ENCODE peak calls at places on chromosomes 12 and 14, in seven cellular contexts. H, E, V, A, F, C and S are unnamed samples.

GRCh38 chr12:45409966-45410365 is 194.1 kb downstream of the ANO6 start:
- DNase-seq in H (no peak), E (no peak), V (no peak), A (no peak), F (no peak), C (no peak), S (no peak)

GRCh38 chr12:109539508-109539907 is 33.8 kb downstream of the MMAB start:
- DNase-seq in H (peak; percentile 45), E (no peak), V (no peak), A (no peak), F (no peak), C (no peak), S (no peak)

GRCh38 chr14:69963966-69964365 is 84.8 kb downstream of the SMOC1 start:
- DNase-seq in H (no peak), E (no peak), V (no peak), A (no peak), F (no peak), C (no peak), S (no peak)

GRCh38 chr12:26100966-26101744 is 23.7 kb downstream of the BHLHE41 start:
- DNase-seq in H (no peak), E (peak; percentile 93), V (no peak), A (no peak), F (no peak), C (no peak), S (no peak)

GRCh38 chr12:3490848-3491382 is at the start of gene PRMT8:
- DNase-seq in H (no peak), E (peak; percentile 61), V (no peak), A (no peak), F (no peak), C (no peak), S (no peak)

GRCh38 chr12:111163422-111163821 is 205.5 kb downstream of the PHETA1 start:
- DNase-seq in H (no peak), E (no peak), V (no peak), A (no peak), F (no peak), C (no peak), S (no peak)

GRCh38 chr12:66132408-66132807 is 1.9 kb upstream of the LLPH start:
- DNase-seq in H (peak; percentile 32), E (no peak), V (peak; percentile 87), A (no peak), F (no peak), C (no peak), S (no peak)

GRCh38 chr14:61584258-61584657 is 111.1 kb upstream of the HIF1A start:
- DNase-seq in H (no peak), E (no peak), V (no peak), A (no peak), F (no peak), C (no peak), S (no peak)

GRCh38 chr12:29225834-29226233 is 76.8 kb downstream of the FAR2 start:
- DNase-seq in H (no peak), E (no peak), V (no peak), A (no peak), F (no peak), C (no peak), S (no peak)

GRCh38 chr12:70982991-70983390 is 62.5 kb upstream of the PTPRR start:
- DNase-seq in H (no peak), E (no peak), V (peak; percentile 24), A (no peak), F (no peak), C (no peak), S (no peak)

GRCh38 chr14:92568621-92569479 is 55.3 kb downstream of the RIN3 start:
- DNase-seq in H (no peak), E (no peak), V (no peak), A (peak; percentile 52), F (no peak), C (no peak), S (peak; percentile 77)

GRCh38 chr14:49593016-49593415 is 5.7 kb upstream of the LRR1 start:
- DNase-seq in H (no peak), E (no peak), V (no peak), A (no peak), F (no peak), C (no peak), S (no peak)

GRCh38 chr12:46368684-46369083 is 3.9 kb downstream of the SLC38A2 start:
- DNase-seq in H (no peak), E (no peak), V (no peak), A (no peak), F (no peak), C (no peak), S (no peak)

GRCh38 chr12:82852529-82852928 is 165.8 kb downstream of the TMTC2 start:
- DNase-seq in H (no peak), E (no peak), V (no peak), A (no peak), F (no peak), C (no peak), S (peak; percentile 17)

GRCh38 chr14:100569734-100570251 is 17.4 kb downstream of the BEGAIN start:
- DNase-seq in H (no peak), E (no peak), V (no peak), A (no peak), F (no peak), C (no peak), S (no peak)

GRCh38 chr14:23629831-23630396 is 6.2 kb upstream of the DHRS2 start:
- DNase-seq in H (no peak), E (no peak), V (peak; percentile 3), A (no peak), F (no peak), C (no peak), S (no peak)

GRCh38 chr12:31011746-31012567 is 61.7 kb upstream of the DDX11 start:
- DNase-seq in H (no peak), E (no peak), V (no peak), A (no peak), F (no peak), C (no peak), S (no peak)

GRCh38 chr14:39097159-39097558 is 5.9 kb downstream of the SEC23A start:
- DNase-seq in H (no peak), E (no peak), V (peak; percentile 93), A (no peak), F (no peak), C (no peak), S (no peak)

GRCh38 chr12:116426391-116427136 is 132.6 kb upstream of the MAP1LC3B2 start:
- DNase-seq in H (peak; percentile 92), E (no peak), V (peak; percentile 88), A (no peak), F (no peak), C (no peak), S (no peak)

GRCh38 chr14:92997343-92998061 is 74.6 kb downstream of the CHGA start:
- DNase-seq in H (no peak), E (no peak), V (no peak), A (no peak), F (peak; percentile 57), C (no peak), S (no peak)

GRCh38 chr14:68211421-68211820 is 391.8 kb downstream of the RAD51B start:
- DNase-seq in H (no peak), E (no peak), V (no peak), A (no peak), F (no peak), C (no peak), S (no peak)

GRCh38 chr14:28681681-28682080 is 84.9 kb upstream of the FOXG1 start:
- DNase-seq in H (no peak), E (no peak), V (no peak), A (no peak), F (no peak), C (no peak), S (no peak)

GRCh38 chr14:68949236-68949965 is 29.7 kb downstream of the ACTN1 start:
- DNase-seq in H (no peak), E (no peak), V (no peak), A (no peak), F (no peak), C (no peak), S (no peak)

GRCh38 chr12:48557919-48558318 is 11.9 kb downstream of the LALBA start:
- DNase-seq in H (no peak), E (no peak), V (no peak), A (no peak), F (no peak), C (no peak), S (no peak)

GRCh38 chr14:60642270-60642789 is 6.9 kb downstream of the SIX1 start:
- DNase-seq in H (no peak), E (no peak), V (no peak), A (no peak), F (no peak), C (no peak), S (no peak)